ENCODE peak calls at places on chromosome 2, in ten cellular contexts. H, U, Y, N, G, E, P, S, D and I are unnamed samples.
A peak's percentile ranks its signal among the peaks of the same experiment; 100 is the strongest.

GRCh38 chr2:145807978-145808377 is 1288.1 kb upstream of the ZEB2 start:
- DNase-seq in H (no peak), U (no peak), Y (no peak), N (no peak), G (no peak), E (no peak), P (no peak), S (no peak), D (no peak), I (no peak)

GRCh38 chr2:152600051-152600657 is 117.1 kb downstream of the PRPF40A start:
- DNase-seq in H (no peak), U (no peak), Y (no peak), N (no peak), G (no peak), E (no peak), P (no peak), S (no peak), D (no peak), I (no peak)

GRCh38 chr2:190860985-190861721 is 19.5 kb upstream of the GLS start:
- DNase-seq in H (no peak), U (no peak), Y (no peak), N (no peak), G (no peak), E (peak; percentile 48), P (no peak), S (no peak), D (no peak), I (no peak)

GRCh38 chr2:211598238-211598637 is 940.4 kb downstream of the ERBB4 start:
- DNase-seq in H (no peak), U (no peak), Y (no peak), N (no peak), G (no peak), E (no peak), P (no peak), S (no peak), D (no peak), I (no peak)

GRCh38 chr2:7097353-7097895 is 180.2 kb downstream of the RNF144A start:
- DNase-seq in H (peak; percentile 83), U (peak; percentile 64), Y (peak; percentile 41), N (peak; percentile 76), G (peak; percentile 75), E (peak; percentile 66), P (peak; percentile 71), S (peak; percentile 36), D (peak; percentile 95), I (no peak)

GRCh38 chr2:14996306-14997014 is 363.9 kb downstream of the LRATD1 start:
- DNase-seq in H (no peak), U (no peak), Y (no peak), N (no peak), G (no peak), E (no peak), P (no peak), S (no peak), D (no peak), I (no peak)

GRCh38 chr2:16244153-16244965 is 304.0 kb downstream of the MYCN start:
- DNase-seq in H (no peak), U (no peak), Y (peak; percentile 38), N (no peak), G (no peak), E (no peak), P (peak; percentile 36), S (no peak), D (peak; percentile 51), I (no peak)

GRCh38 chr2:7133521-7133920 is 216.3 kb downstream of the RNF144A start:
- DNase-seq in H (peak; percentile 48), U (no peak), Y (peak; percentile 16), N (no peak), G (no peak), E (no peak), P (no peak), S (no peak), D (no peak), I (no peak)

GRCh38 chr2:180722551-180723239 is 257.7 kb upstream of the UBE2E3 start:
- DNase-seq in H (no peak), U (no peak), Y (no peak), N (no peak), G (no peak), E (no peak), P (no peak), S (no peak), D (no peak), I (no peak)

GRCh38 chr2:186533717-186534116 is 47.7 kb downstream of the ZC3H15 start:
- DNase-seq in H (no peak), U (no peak), Y (peak; percentile 95), N (no peak), G (no peak), E (no peak), P (no peak), S (no peak), D (no peak), I (no peak)

GRCh38 chr2:201909961-201910361 is 103.6 kb downstream of the CDK15 start:
- DNase-seq in H (peak; percentile 90), U (no peak), Y (no peak), N (no peak), G (no peak), E (no peak), P (no peak), S (no peak), D (no peak), I (no peak)

GRCh38 chr2:145033438-145033837 is 513.5 kb upstream of the ZEB2 start:
- DNase-seq in H (no peak), U (no peak), Y (no peak), N (no peak), G (no peak), E (no peak), P (no peak), S (no peak), D (no peak), I (no peak)

GRCh38 chr2:104412384-104412783 is 441.5 kb upstream of the POU3F3 start:
- DNase-seq in H (peak; percentile 77), U (no peak), Y (peak; percentile 20), N (peak; percentile 45), G (no peak), E (no peak), P (no peak), S (no peak), D (no peak), I (no peak)

GRCh38 chr2:64019083-64019974 is at the start of gene VPS54:
- DNase-seq in H (peak; percentile 85), U (peak; percentile 48), Y (peak; percentile 67), N (peak; percentile 64), G (peak; percentile 72), E (no peak), P (peak; percentile 60), S (peak; percentile 33), D (peak; percentile 93), I (peak; percentile 81)

GRCh38 chr2:195106681-195107380 is 550.2 kb upstream of the SLC39A10 start:
- DNase-seq in H (no peak), U (no peak), Y (no peak), N (no peak), G (no peak), E (no peak), P (no peak), S (no peak), D (no peak), I (no peak)

GRCh38 chr2:45904267-45904921 is 252.9 kb downstream of the PRKCE start:
- DNase-seq in H (no peak), U (no peak), Y (no peak), N (no peak), G (no peak), E (no peak), P (no peak), S (no peak), D (no peak), I (no peak)

GRCh38 chr2:204487447-204488229 is 57.6 kb upstream of the PARD3B start:
- DNase-seq in H (no peak), U (no peak), Y (peak; percentile 22), N (no peak), G (no peak), E (no peak), P (no peak), S (no peak), D (no peak), I (no peak)
- H3K27ac ChIP-seq in H (no peak overlapping the region), U (no peak overlapping the region), Y (no peak overlapping the region), N (no peak overlapping the region), G (no peak overlapping the region), E (no peak overlapping the region), P (no peak overlapping the region), S (no peak overlapping the region), D (no peak overlapping the region), I (no peak overlapping the region)

DNA sequence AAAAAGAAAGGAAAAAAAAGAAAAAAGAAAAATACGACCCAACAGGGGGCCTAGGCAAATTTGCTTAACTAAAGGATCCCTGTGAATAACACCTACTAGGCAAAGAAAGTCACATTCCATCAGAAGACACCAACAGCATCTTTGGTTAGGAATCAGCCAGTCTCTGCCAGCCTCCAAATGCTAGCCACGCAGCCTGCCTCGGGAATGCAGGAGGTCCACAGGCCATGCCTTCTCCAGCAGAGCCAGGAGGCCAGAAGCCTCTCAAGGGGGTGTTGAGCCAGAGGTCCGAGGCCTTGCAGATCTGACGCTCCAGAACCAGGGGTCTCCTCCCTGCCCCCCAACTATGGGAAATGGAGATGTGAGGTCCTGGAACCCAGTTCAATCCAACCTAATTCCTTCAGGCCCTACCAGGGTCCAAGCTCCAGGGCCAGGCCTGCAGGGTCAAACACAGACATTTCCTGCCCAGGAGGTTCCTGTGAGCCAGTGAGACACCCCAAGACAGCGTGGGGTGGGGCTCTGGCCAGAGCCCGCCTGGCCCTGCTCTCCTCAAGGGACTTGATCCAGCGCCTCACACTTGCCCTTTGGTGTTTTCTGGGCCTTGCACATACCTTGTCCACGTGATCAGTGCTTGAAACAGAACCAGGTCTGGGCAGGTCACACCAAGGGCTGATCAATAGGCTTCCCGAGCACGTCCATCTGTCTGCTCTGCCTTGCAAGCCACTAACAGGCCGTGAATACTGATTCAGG is 289.6 kb upstream of the ID2 start:
- DNase-seq in H (no peak), U (no peak), Y (no peak), N (no peak), G (no peak), E (peak; percentile 31), P (no peak), S (no peak), D (no peak), I (no peak)
- H3K27ac ChIP-seq in H (no peak overlapping the region), U (no peak overlapping the region), Y (no peak overlapping the region), N (no peak overlapping the region), G (no peak overlapping the region), E (no peak overlapping the region), P (no peak overlapping the region), S (no peak overlapping the region), D (no peak overlapping the region), I (no peak overlapping the region)

GRCh38 chr2:237894986-237895543 is 35.6 kb downstream of the RAMP1 start:
- DNase-seq in H (no peak), U (no peak), Y (no peak), N (no peak), G (no peak), E (no peak), P (no peak), S (no peak), D (peak; percentile 33), I (no peak)
- H3K27ac ChIP-seq in H (no peak overlapping the region), U (peak overlapping the region; percentile 94), Y (no peak overlapping the region), N (peak overlapping the region; percentile 25), G (no peak overlapping the region), E (no peak overlapping the region), P (peak overlapping the region; percentile 90), S (no peak overlapping the region), D (no peak overlapping the region), I (peak overlapping the region; percentile 98)

DNA sequence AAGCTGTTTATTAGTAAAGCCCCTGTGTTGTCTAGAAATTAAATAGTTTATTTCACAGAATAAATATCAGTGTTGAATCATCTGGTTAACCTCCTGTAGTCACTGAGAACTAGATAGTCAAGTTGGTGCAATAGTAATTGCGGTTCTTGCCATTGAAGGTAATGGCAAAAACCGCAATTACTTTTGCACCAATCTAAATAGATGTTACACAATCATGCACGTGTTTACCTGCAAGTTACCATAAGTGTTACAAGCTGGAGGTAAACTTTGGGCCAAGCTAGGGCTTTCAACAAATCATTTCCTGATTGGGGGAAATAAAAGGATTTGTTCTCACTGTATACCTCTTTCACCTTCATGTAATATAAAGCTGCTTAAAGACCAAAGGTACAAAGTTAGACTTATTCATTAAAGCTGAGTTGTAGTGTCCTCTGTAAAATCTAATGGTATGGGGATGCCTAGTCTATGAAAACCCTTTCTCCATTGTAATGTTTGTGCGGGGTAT is 24.8 kb downstream of the SLC20A1 start:
- DNase-seq in H (no peak), U (no peak), Y (no peak), N (no peak), G (no peak), E (no peak), P (no peak), S (no peak), D (no peak), I (no peak)
- H3K27ac ChIP-seq in H (no peak overlapping the region), U (no peak overlapping the region), Y (no peak overlapping the region), N (no peak overlapping the region), G (no peak overlapping the region), E (no peak overlapping the region), P (no peak overlapping the region), S (no peak overlapping the region), D (no peak overlapping the region), I (no peak overlapping the region)